ENCODE peak calls at places on chromosome 3, in six cellular contexts. A is NCI-H524 treated with DMSO at 0.1 percent for 48 hours, C is psoas muscle, P is AG04450, E is HTR-8/SVneo, X is left cardiac atrium. Q is an unnamed sample.

GRCh38 chr3:55631766-55632331 is 144.7 kb upstream of the WNT5A start:
- DNase-seq in E (no peak), A (no peak), C (no peak), P (no peak), X (no peak), Q (no peak)

GRCh38 chr3:153164009-153164550 is 2.1 kb downstream of the RAP2B start:
- DNase-seq in A (no peak), E (no peak), X (no peak), C (no peak), P (no peak), Q (no peak)

GRCh38 chr3:46923559-46924350 is 46.2 kb downstream of the PTH1R start:
- DNase-seq in C (no peak), X (no peak), P (no peak), A (no peak), E (no peak), Q (no peak)

GRCh38 chr3:177742273-177742672 is 545.0 kb upstream of the TBL1XR1 start:
- DNase-seq in X (no peak), E (no peak), P (no peak), A (no peak), C (no peak), Q (no peak)

GRCh38 chr3:159187706-159188105 is 385.9 kb downstream of the MFSD1 start:
- DNase-seq in E (no peak), P (no peak), A (no peak), X (no peak), C (no peak), Q (no peak)

GRCh38 chr3:21326704-21327103 is 424.3 kb downstream of the ZNF385D start:
- DNase-seq in C (no peak), P (no peak), X (no peak), A (no peak), E (no peak), Q (no peak)

GRCh38 chr3:188421151-188421821 is 267.3 kb downstream of the LPP start:
- DNase-seq in C (no peak), A (no peak), E (no peak), X (no peak), P (peak; percentile 63), Q (peak; percentile 69)

GRCh38 chr3:151443583-151443982 is 17.3 kb downstream of the IGSF10 start:
- DNase-seq in C (no peak), E (no peak), A (no peak), P (no peak), X (no peak), Q (no peak)

GRCh38 chr3:2218826-2219225 is 120.2 kb downstream of the CNTN4 start:
- DNase-seq in P (no peak), A (no peak), C (no peak), X (no peak), E (no peak), Q (no peak)

GRCh38 chr3:27324695-27325094 is 44.5 kb downstream of the NEK10 start:
- DNase-seq in C (no peak), E (no peak), X (no peak), P (no peak), A (no peak), Q (no peak)

GRCh38 chr3:45929042-45929679 is 14.1 kb upstream of the CXCR6 start:
- DNase-seq in E (peak; percentile 55), X (peak; percentile 31), P (no peak), A (no peak), C (no peak), Q (no peak)

GRCh38 chr3:177162742-177163141 is 34.5 kb downstream of the TBL1XR1 start:
- DNase-seq in A (no peak), P (no peak), X (no peak), C (no peak), E (no peak), Q (no peak)

GRCh38 chr3:43390255-43390588 is 103.9 kb downstream of the SNRK start:
- DNase-seq in E (no peak), X (no peak), A (no peak), C (no peak), P (no peak), Q (no peak)

GRCh38 chr3:33716227-33716626 is 1.8 kb downstream of the CLASP2 start:
- DNase-seq in A (no peak), E (no peak), X (no peak), P (no peak), C (no peak), Q (no peak)

GRCh38 chr3:142844339-142844977 is 44.4 kb downstream of the PCOLCE2 start:
- DNase-seq in X (no peak), A (no peak), P (no peak), C (no peak), E (peak; percentile 23), Q (no peak)

GRCh38 chr3:172155880-172156279 is 116.5 kb downstream of the FNDC3B start:
- DNase-seq in E (no peak), C (no peak), X (no peak), A (no peak), P (no peak), Q (no peak)

GRCh38 chr3:54856271-54856670 is 71.6 kb downstream of the LRTM1 start:
- DNase-seq in C (no peak), P (no peak), A (no peak), E (no peak), X (no peak), Q (no peak)

GRCh38 chr3:179071161-179071568 is 444 bp downstream of the ZMAT3 start:
- DNase-seq in A (no peak), P (no peak), X (no peak), E (peak; percentile 22), C (no peak), Q (no peak)

GRCh38 chr3:152172465-152172864 is 96.3 kb upstream of the MBNL1 start:
- DNase-seq in A (no peak), X (no peak), C (no peak), E (no peak), P (no peak), Q (no peak)

GRCh38 chr3:188064831-188065493 is 89.0 kb upstream of the LPP start:
- DNase-seq in E (no peak), P (no peak), A (no peak), X (no peak), C (no peak), Q (no peak)

GRCh38 chr3:58176827-58177489 is 33.8 kb downstream of the DNASE1L3 start:
- DNase-seq in P (no peak), X (no peak), E (no peak), C (no peak), A (no peak), Q (no peak)

GRCh38 chr3:183555541-183556081 is at the start of gene KLHL6:
- DNase-seq in P (no peak), E (no peak), A (no peak), C (no peak), X (peak; percentile 56), Q (no peak)

GRCh38 chr3:127044996-127045395 is 62.1 kb downstream of the PLXNA1 start:
- DNase-seq in C (peak; percentile 12), P (no peak), E (peak; percentile 54), A (peak; percentile 50), X (peak; percentile 17), Q (no peak)

GRCh38 chr3:71453822-71454512 is 129.6 kb downstream of the FOXP1 start:
- DNase-seq in C (no peak), A (no peak), E (no peak), P (no peak), X (no peak), Q (no peak)

GRCh38 chr3:192772495-192772894 is 45.2 kb upstream of the FGF12 start:
- DNase-seq in P (no peak), A (peak; percentile 22), X (peak; percentile 38), C (no peak), E (peak; percentile 26), Q (no peak)

GRCh38 chr3:117512975-117513374 is 803.4 kb downstream of the TUSC7 start:
- DNase-seq in A (no peak), X (no peak), P (no peak), C (no peak), E (no peak), Q (no peak)

GRCh38 chr3:169678122-169678521 is 14.6 kb upstream of the MECOM start:
- DNase-seq in E (no peak), X (no peak), P (no peak), A (no peak), C (no peak), Q (no peak)

GRCh38 chr3:155979746-155980145 is 109.3 kb downstream of the GMPS start:
- DNase-seq in E (no peak), A (no peak), X (no peak), P (no peak), C (no peak), Q (no peak)

GRCh38 chr3:121871434-121871833 is 22.8 kb upstream of the SLC15A2 start:
- DNase-seq in P (no peak), C (no peak), X (no peak), A (no peak), E (no peak), Q (no peak)

GRCh38 chr3:8760506-8760905 is 8.9 kb downstream of the OXTR start:
- DNase-seq in X (no peak), P (no peak), E (no peak), A (no peak), C (no peak), Q (no peak)

GRCh38 chr3:123759311-123759710 is 124.8 kb downstream of the MYLK start:
- DNase-seq in A (no peak), X (no peak), E (no peak), P (no peak), C (no peak), Q (no peak)

GRCh38 chr3:105860649-105861048 is 8.2 kb downstream of the CBLB start:
- DNase-seq in E (no peak), A (no peak), P (no peak), C (no peak), X (no peak), Q (no peak)

GRCh38 chr3:191952609-191953008 is 491.6 kb downstream of the PYDC2 start:
- DNase-seq in C (no peak), E (no peak), A (no peak), X (no peak), P (no peak), Q (no peak)

GRCh38 chr3:118760611-118761606 is 273.7 kb downstream of the IGSF11 start:
- DNase-seq in C (no peak), E (no peak), P (no peak), X (no peak), A (peak; percentile 34), Q (no peak)

GRCh38 chr3:63910873-63911272 is 1.3 kb downstream of the SCAANT1 start:
- DNase-seq in C (no peak), X (no peak), E (no peak), A (no peak), P (no peak), Q (no peak)

GRCh38 chr3:138946554-138947302 is at the start of the genes FOXL2 and FOXL2NB:
- DNase-seq in X (peak; percentile 42), A (no peak), P (no peak), C (no peak), E (no peak), Q (no peak)

GRCh38 chr3:101065962-101066361 is 72.7 kb upstream of the ABI3BP start:
- DNase-seq in C (no peak), E (peak; percentile 34), A (no peak), P (peak; percentile 66), X (no peak), Q (peak; percentile 57)

Q was measured in HFF-Myc.